ENCODE peak calls at places on chromosomes 7 and 10, in seven cellular contexts. Q is fibroblast of the conjunctiva, L is ovary, T is M059J, H is EH, C is T-helper 17 cell, N is AG04450. Y is an unnamed sample.

GRCh38 chr7:103077318-103077717 is 2.4 kb downstream of the ARMC10 start:
- DNase-seq in Q (no peak), L (no peak), T (no peak), H (no peak), C (no peak), N (no peak), Y (no peak)

GRCh38 chr10:77603529-77603927 is 34.1 kb downstream of the KCNMA1 start:
- DNase-seq in Q (no peak), L (no peak), T (peak), H (peak), C (no peak), N (no peak), Y (no peak)

GRCh38 chr7:129457101-129457500 is 22.9 kb downstream of the STRIP2 start:
- DNase-seq in Q (no peak), L (no peak), T (no peak), H (no peak), C (no peak), N (no peak), Y (no peak)

GRCh38 chr10:116849271-116850057 is at the start of gene ENO4:
- DNase-seq in Q (peak), L (peak), T (peak), H (peak), C (no peak), N (peak), Y (no peak)

GRCh38 chr7:23873306-23873705 is 163.3 kb downstream of the STK31 start:
- DNase-seq in Q (no peak), L (no peak), T (no peak), H (no peak), C (no peak), N (no peak), Y (no peak)

GRCh38 chr10:124676416-124677062 is 67.6 kb downstream of the FAM53B start:
- DNase-seq in Q (no peak), L (no peak), T (no peak), H (peak), C (no peak), N (no peak), Y (no peak)

GRCh38 chr7:79376297-79377025 is 77.0 kb downstream of the MAGI2 start:
- DNase-seq in Q (no peak), L (no peak), T (no peak), H (no peak), C (no peak), N (no peak), Y (no peak)

GRCh38 chr7:82416402-82416801 is 27.2 kb downstream of the CACNA2D1 start:
- DNase-seq in Q (no peak), L (no peak), T (no peak), H (no peak), C (no peak), N (no peak), Y (no peak)

GRCh38 chr7:151256410-151257045 is 8.0 kb upstream of the SMARCD3 start:
- DNase-seq in Q (no peak), L (peak), T (no peak), H (no peak), C (no peak), N (no peak), Y (no peak)

GRCh38 chr10:44045020-44045419 is 339.9 kb downstream of the CXCL12 start:
- DNase-seq in Q (no peak), L (no peak), T (peak), H (peak), C (no peak), N (no peak), Y (no peak)

GRCh38 chr7:36309301-36309700 is 80.4 kb upstream of the ANLN start:
- DNase-seq in Q (no peak), L (no peak), T (no peak), H (no peak), C (no peak), N (no peak), Y (no peak)

GRCh38 chr10:131224106-131224505 is 87.4 kb downstream of the TCERG1L start:
- DNase-seq in Q (no peak), L (no peak), T (no peak), H (no peak), C (no peak), N (no peak), Y (no peak)

GRCh38 chr10:88865281-88865876 is 13.7 kb upstream of the ANKRD22 start:
- DNase-seq in Q (no peak), L (no peak), T (peak), H (peak), C (no peak), N (no peak), Y (peak)

GRCh38 chr7:108382932-108383331 is 73.3 kb downstream of the NRCAM start:
- DNase-seq in Q (no peak), L (no peak), T (no peak), H (no peak), C (no peak), N (no peak), Y (no peak)

GRCh38 chr7:151076863-151077704 is 3.5 kb downstream of the FASTK start:
- DNase-seq in Q (no peak), L (no peak), T (no peak), H (peak), C (no peak), N (no peak), Y (no peak)

GRCh38 chr7:149872419-149873073 is 1.2 kb upstream of the ATP6V0E2 start:
- DNase-seq in Q (peak), L (peak), T (peak), H (peak), C (no peak), N (no peak), Y (peak)

GRCh38 chr7:35605760-35606159 is 89.2 kb downstream of the HERPUD2 start:
- DNase-seq in Q (peak), L (no peak), T (peak), H (peak), C (no peak), N (peak), Y (no peak)

GRCh38 chr10:11270858-11271179 is 253.1 kb downstream of the CELF2 start:
- DNase-seq in Q (no peak), L (no peak), T (no peak), H (no peak), C (no peak), N (no peak), Y (no peak)

GRCh38 chr10:51937313-51937712 is 237.9 kb upstream of the CSTF2T start:
- DNase-seq in Q (peak), L (no peak), T (no peak), H (peak), C (no peak), N (peak), Y (no peak)

GRCh38 chr10:97034301-97034700 is 151.5 kb downstream of the SLIT1 start:
- DNase-seq in Q (no peak), L (no peak), T (peak), H (no peak), C (no peak), N (no peak), Y (no peak)

GRCh38 chr10:78904196-78904595 is 164.6 kb upstream of the ZMIZ1 start:
- DNase-seq in Q (no peak), L (no peak), T (no peak), H (no peak), C (no peak), N (no peak), Y (no peak)

GRCh38 chr10:96271017-96271815 is at the start of gene BLNK:
- DNase-seq in Q (no peak), L (no peak), T (no peak), H (peak), C (no peak), N (peak), Y (peak)

GRCh38 chr7:152860302-152860701 is 100.8 kb downstream of the ACTR3B start:
- DNase-seq in Q (no peak), L (no peak), T (no peak), H (no peak), C (no peak), N (no peak), Y (no peak)

GRCh38 chr7:47405921-47406765 is 175.8 kb downstream of the TNS3 start:
- DNase-seq in Q (peak), L (peak), T (peak), H (peak), C (no peak), N (no peak), Y (no peak)

GRCh38 chr10:31083765-31084184 is 52.1 kb upstream of the ZNF438 start:
- DNase-seq in Q (peak), L (no peak), T (peak), H (peak), C (no peak), N (no peak), Y (peak)

GRCh38 chr10:71864861-71865473 is 13.9 kb upstream of the PSAP start:
- DNase-seq in Q (no peak), L (no peak), T (peak), H (peak), C (no peak), N (no peak), Y (no peak)

GRCh38 chr7:108286290-108286904 is 156.2 kb upstream of the LAMB4 start:
- DNase-seq in Q (no peak), L (no peak), T (no peak), H (no peak), C (no peak), N (no peak), Y (no peak)

GRCh38 chr7:141355057-141355456 is 196.2 kb upstream of the AGK start:
- DNase-seq in Q (no peak), L (no peak), T (peak), H (peak), C (no peak), N (no peak), Y (no peak)

GRCh38 chr7:69932034-69932628 is 333.9 kb downstream of the AUTS2 start:
- DNase-seq in Q (peak), L (peak), T (peak), H (peak), C (no peak), N (peak), Y (peak)

GRCh38 chr10:6766061-6766460 is 186.0 kb upstream of the PRKCQ start:
- DNase-seq in Q (peak), L (no peak), T (no peak), H (peak), C (no peak), N (no peak), Y (no peak)

GRCh38 chr10:3783721-3784432 is 1.1 kb downstream of the KLF6 start:
- DNase-seq in Q (peak), L (peak), T (peak), H (peak), C (no peak), N (no peak), Y (peak)

GRCh38 chr7:101681170-101682007 is 52.3 kb upstream of the MYL10 start:
- DNase-seq in Q (peak), L (peak), T (peak), H (peak), C (no peak), N (peak), Y (no peak)

GRCh38 chr10:87751274-87751673 is 66.8 kb downstream of the ATAD1 start:
- DNase-seq in Q (no peak), L (no peak), T (no peak), H (no peak), C (no peak), N (no peak), Y (no peak)

GRCh38 chr7:137870684-137871083 is 23.9 kb upstream of the DGKI start:
- DNase-seq in Q (no peak), L (no peak), T (no peak), H (no peak), C (no peak), N (no peak), Y (no peak)

GRCh38 chr10:113221756-113222168 is 271.7 kb downstream of the TCF7L2 start:
- DNase-seq in Q (no peak), L (no peak), T (peak), H (peak), C (no peak), N (no peak), Y (no peak)

GRCh38 chr10:75982611-75983369 is 551.4 kb downstream of the LRMDA start:
- DNase-seq in Q (peak), L (peak), T (peak), H (peak), C (no peak), N (no peak), Y (no peak)

GRCh38 chr7:4070214-4070613 is 611.9 kb upstream of the FOXK1 start:
- DNase-seq in Q (no peak), L (no peak), T (no peak), H (no peak), C (no peak), N (no peak), Y (no peak)

GRCh38 chr10:31147220-31147608 is 115.5 kb upstream of the ZNF438 start:
- DNase-seq in Q (no peak), L (no peak), T (peak), H (peak), C (no peak), N (peak), Y (no peak)

GRCh38 chr10:113825791-113826190 is 28.1 kb downstream of the DCLRE1A start:
- DNase-seq in Q (no peak), L (no peak), T (no peak), H (no peak), C (no peak), N (peak), Y (no peak)

Y was measured in AML-193.